ENCODE peak calls at places on chromosomes 16 and 17, in five cellular contexts. One of them, this sample, is unnamed.

GRCh38 chr17:28545787-28546415 is 6.5 kb downstream of the UNC119 start:
- DNase-seq in nucleus accumbens: no peak
- DNase-seq in cardiac muscle cell: no peak
- DNase-seq in GM13977: no peak
- DNase-seq in T-cell: no peak
- DNase-seq in this sample: no peak

GRCh38 chr17:9195961-9196668 is 174.8 kb downstream of the NTN1 start:
- DNase-seq in nucleus accumbens: no peak
- DNase-seq in cardiac muscle cell: no peak
- DNase-seq in GM13977: no peak
- DNase-seq in T-cell: no peak
- DNase-seq in this sample: peak

GRCh38 chr17:40491486-40491885 is 9.9 kb downstream of the TNS4 start:
- DNase-seq in nucleus accumbens: no peak
- DNase-seq in cardiac muscle cell: no peak
- DNase-seq in GM13977: no peak
- DNase-seq in T-cell: no peak
- DNase-seq in this sample: no peak

GRCh38 chr16:19659554-19659953 is 58.5 kb downstream of the KNOP1 start:
- DNase-seq in nucleus accumbens: no peak
- DNase-seq in cardiac muscle cell: peak
- DNase-seq in GM13977: no peak
- DNase-seq in T-cell: no peak
- DNase-seq in this sample: no peak

GRCh38 chr16:57639172-57639571 is 10.7 kb downstream of the ADGRG1 start:
- DNase-seq in nucleus accumbens: peak
- DNase-seq in cardiac muscle cell: peak
- DNase-seq in GM13977: no peak
- DNase-seq in T-cell: no peak
- DNase-seq in this sample: peak

GRCh38 chr16:85303354-85303883 is 191.1 kb upstream of the CIBAR2 start:
- DNase-seq in nucleus accumbens: peak
- DNase-seq in cardiac muscle cell: peak
- DNase-seq in GM13977: peak
- DNase-seq in T-cell: peak
- DNase-seq in this sample: peak

GRCh38 chr17:31754239-31754945 is 104.7 kb downstream of the COPRS start:
- DNase-seq in nucleus accumbens: no peak
- DNase-seq in cardiac muscle cell: peak
- DNase-seq in GM13977: no peak
- DNase-seq in T-cell: no peak
- DNase-seq in this sample: no peak

GRCh38 chr16:56792960-56793359 is 63.0 kb downstream of the NUP93 start:
- DNase-seq in nucleus accumbens: no peak
- DNase-seq in cardiac muscle cell: no peak
- DNase-seq in GM13977: no peak
- DNase-seq in T-cell: no peak
- DNase-seq in this sample: no peak

GRCh38 chr17:8994319-8994718 is 27.0 kb upstream of the NTN1 start:
- DNase-seq in nucleus accumbens: peak
- DNase-seq in cardiac muscle cell: peak
- DNase-seq in GM13977: peak
- DNase-seq in T-cell: no peak
- DNase-seq in this sample: peak

GRCh38 chr17:76054112-76054476 is 18.2 kb downstream of the SRP68 start:
- DNase-seq in nucleus accumbens: no peak
- DNase-seq in cardiac muscle cell: no peak
- DNase-seq in GM13977: no peak
- DNase-seq in T-cell: no peak
- DNase-seq in this sample: no peak

GRCh38 chr17:35160354-35161201 is 13.0 kb downstream of the UNC45B start:
- DNase-seq in nucleus accumbens: no peak
- DNase-seq in cardiac muscle cell: no peak
- DNase-seq in GM13977: no peak
- DNase-seq in T-cell: peak
- DNase-seq in this sample: no peak

GRCh38 chr16:22787456-22788189 is 26.3 kb upstream of the HS3ST2 start:
- DNase-seq in nucleus accumbens: no peak
- DNase-seq in cardiac muscle cell: no peak
- DNase-seq in GM13977: no peak
- DNase-seq in T-cell: no peak
- DNase-seq in this sample: no peak

GRCh38 chr17:57794841-57795240 is 49.7 kb upstream of the CCDC182 start:
- DNase-seq in nucleus accumbens: no peak
- DNase-seq in cardiac muscle cell: no peak
- DNase-seq in GM13977: no peak
- DNase-seq in T-cell: no peak
- DNase-seq in this sample: no peak

GRCh38 chr17:81711814-81712467 is at the start of gene SLC25A10:
- DNase-seq in nucleus accumbens: peak
- DNase-seq in cardiac muscle cell: peak
- DNase-seq in GM13977: peak
- DNase-seq in T-cell: peak
- DNase-seq in this sample: peak

GRCh38 chr17:31792007-31792585 is 66.9 kb downstream of the COPRS start:
- DNase-seq in nucleus accumbens: no peak
- DNase-seq in cardiac muscle cell: no peak
- DNase-seq in GM13977: no peak
- DNase-seq in T-cell: no peak
- DNase-seq in this sample: no peak

GRCh38 chr17:63950940-63951907 is 19.1 kb upstream of the CD79B start:
- DNase-seq in nucleus accumbens: no peak
- DNase-seq in cardiac muscle cell: no peak
- DNase-seq in GM13977: peak
- DNase-seq in T-cell: no peak
- DNase-seq in this sample: no peak

GRCh38 chr17:56982312-56982711 is 4.4 kb downstream of the SCPEP1 start:
- DNase-seq in nucleus accumbens: no peak
- DNase-seq in cardiac muscle cell: no peak
- DNase-seq in GM13977: no peak
- DNase-seq in T-cell: no peak
- DNase-seq in this sample: no peak

GRCh38 chr17:6775871-6776405 is at the start of gene FBXO39:
- DNase-seq in nucleus accumbens: no peak
- DNase-seq in cardiac muscle cell: peak
- DNase-seq in GM13977: no peak
- DNase-seq in T-cell: no peak
- DNase-seq in this sample: peak

GRCh38 chr17:48593840-48594411 is 347 bp upstream of the HOXB5 start:
- DNase-seq in nucleus accumbens: no peak
- DNase-seq in cardiac muscle cell: peak
- DNase-seq in GM13977: peak
- DNase-seq in T-cell: peak
- DNase-seq in this sample: peak

GRCh38 chr17:16425202-16425601 is 9.8 kb downstream of the TRPV2 start:
- DNase-seq in nucleus accumbens: no peak
- DNase-seq in cardiac muscle cell: no peak
- DNase-seq in GM13977: no peak
- DNase-seq in T-cell: no peak
- DNase-seq in this sample: no peak

GRCh38 chr17:13594762-13595697 is 6.7 kb downstream of the HS3ST3A1 start:
- DNase-seq in nucleus accumbens: peak
- DNase-seq in cardiac muscle cell: peak
- DNase-seq in GM13977: peak
- DNase-seq in T-cell: peak
- DNase-seq in this sample: peak

GRCh38 chr16:78220571-78220970 is 121.1 kb downstream of the WWOX start:
- DNase-seq in nucleus accumbens: no peak
- DNase-seq in cardiac muscle cell: no peak
- DNase-seq in GM13977: no peak
- DNase-seq in T-cell: no peak
- DNase-seq in this sample: no peak

GRCh38 chr16:56237451-56237930 is 46.2 kb downstream of the GNAO1 start:
- DNase-seq in nucleus accumbens: no peak
- DNase-seq in cardiac muscle cell: no peak
- DNase-seq in GM13977: no peak
- DNase-seq in T-cell: no peak
- DNase-seq in this sample: no peak

GRCh38 chr17:5122586-5123342 is 6.9 kb downstream of the USP6 start:
- DNase-seq in nucleus accumbens: no peak
- DNase-seq in cardiac muscle cell: peak
- DNase-seq in GM13977: peak
- DNase-seq in T-cell: no peak
- DNase-seq in this sample: peak

GRCh38 chr16:27844826-27845225 is 218.7 kb downstream of the GSG1L start:
- DNase-seq in nucleus accumbens: no peak
- DNase-seq in cardiac muscle cell: no peak
- DNase-seq in GM13977: no peak
- DNase-seq in T-cell: no peak
- DNase-seq in this sample: peak

GRCh38 chr17:80138856-80139426 is 8.0 kb downstream of the EIF4A3 start:
- DNase-seq in nucleus accumbens: no peak
- DNase-seq in cardiac muscle cell: no peak
- DNase-seq in GM13977: no peak
- DNase-seq in T-cell: no peak
- DNase-seq in this sample: no peak

GRCh38 chr16:67150833-67151396 is at the start of gene B3GNT9:
- DNase-seq in nucleus accumbens: peak
- DNase-seq in cardiac muscle cell: peak
- DNase-seq in GM13977: peak
- DNase-seq in T-cell: no peak
- DNase-seq in this sample: no peak

GRCh38 chr17:61361084-61361483 is 38.6 kb upstream of the TBX2 start:
- DNase-seq in nucleus accumbens: no peak
- DNase-seq in cardiac muscle cell: peak
- DNase-seq in GM13977: no peak
- DNase-seq in T-cell: no peak
- DNase-seq in this sample: no peak

GRCh38 chr17:11555530-11555929 is 42.7 kb upstream of the DNAH9 start:
- DNase-seq in nucleus accumbens: no peak
- DNase-seq in cardiac muscle cell: no peak
- DNase-seq in GM13977: no peak
- DNase-seq in T-cell: no peak
- DNase-seq in this sample: no peak

GRCh38 chr16:27452569-27453475 is 50.8 kb downstream of the IL21R start:
- DNase-seq in nucleus accumbens: no peak
- DNase-seq in cardiac muscle cell: no peak
- DNase-seq in GM13977: no peak
- DNase-seq in T-cell: no peak
- DNase-seq in this sample: no peak

GRCh38 chr16:2211923-2212347 is 1.3 kb upstream of the BRICD5 start:
- DNase-seq in nucleus accumbens: no peak
- DNase-seq in cardiac muscle cell: no peak
- DNase-seq in GM13977: no peak
- DNase-seq in T-cell: no peak
- DNase-seq in this sample: no peak

GRCh38 chr17:69744512-69745098 is 330.1 kb downstream of the MAP2K6 start:
- DNase-seq in nucleus accumbens: no peak
- DNase-seq in cardiac muscle cell: no peak
- DNase-seq in GM13977: no peak
- DNase-seq in T-cell: no peak
- DNase-seq in this sample: no peak

GRCh38 chr16:19001788-19002187 is 18.1 kb downstream of the TMC7 start:
- DNase-seq in nucleus accumbens: no peak
- DNase-seq in cardiac muscle cell: peak
- DNase-seq in GM13977: no peak
- DNase-seq in T-cell: no peak
- DNase-seq in this sample: no peak

GRCh38 chr17:61248399-61248798 is 151.2 kb upstream of the TBX2 start:
- DNase-seq in nucleus accumbens: no peak
- DNase-seq in cardiac muscle cell: no peak
- DNase-seq in GM13977: no peak
- DNase-seq in T-cell: no peak
- DNase-seq in this sample: no peak

GRCh38 chr17:76434870-76435269 is 18.1 kb downstream of the UBE2O start:
- DNase-seq in nucleus accumbens: no peak
- DNase-seq in cardiac muscle cell: no peak
- DNase-seq in GM13977: no peak
- DNase-seq in T-cell: no peak
- DNase-seq in this sample: no peak

GRCh38 chr17:75845058-75845711 is 981 bp upstream of the UNC13D start:
- DNase-seq in nucleus accumbens: no peak
- DNase-seq in cardiac muscle cell: peak
- DNase-seq in GM13977: peak
- DNase-seq in T-cell: no peak
- DNase-seq in this sample: peak

GRCh38 chr17:58333396-58334207 is 5.0 kb upstream of the TSPOAP1 start:
- DNase-seq in nucleus accumbens: no peak
- DNase-seq in cardiac muscle cell: no peak
- DNase-seq in GM13977: no peak
- DNase-seq in T-cell: no peak
- DNase-seq in this sample: no peak

GRCh38 chr17:75365009-75365930 is 40.2 kb downstream of the GRB2 start:
- DNase-seq in nucleus accumbens: no peak
- DNase-seq in cardiac muscle cell: no peak
- DNase-seq in GM13977: no peak
- DNase-seq in T-cell: no peak
- DNase-seq in this sample: no peak